ENCODE peak calls at places on chromosomes 12 and 14, in four cellular contexts. W is Caco-2, Q is hepatocyte, A is body of pancreas. C is an unnamed sample.
A peak's percentile ranks its signal among the peaks of the same experiment; 100 is the strongest.

GRCh38 chr12:1606021-1606622 is 11.7 kb upstream of the FBXL14 start:
- DNase-seq in W (peak; percentile 92), Q (peak; percentile 93), A (peak; percentile 93), C (no peak)

GRCh38 chr14:91223028-91223783 is 21.3 kb downstream of the GPR68 start:
- DNase-seq in W (no peak), Q (no peak), A (no peak), C (no peak)

GRCh38 chr14:59407246-59407615 is 57.9 kb downstream of the GPR135 start:
- DNase-seq in W (no peak), Q (peak; percentile 9), A (no peak), C (no peak)

GRCh38 chr14:66359500-66359899 is 126.7 kb upstream of the CCDC196 start:
- DNase-seq in W (no peak), Q (peak; percentile 78), A (no peak), C (no peak)

GRCh38 chr12:12108441-12109058 is 37.8 kb downstream of the BCL2L14 start:
- DNase-seq in W (no peak), Q (no peak), A (no peak), C (no peak)

GRCh38 chr12:80684077-80684495 is 23.3 kb upstream of the MYF6 start:
- DNase-seq in W (peak; percentile 34), Q (peak; percentile 26), A (no peak), C (no peak)

GRCh38 chr12:56087220-56087619 is 7.3 kb downstream of the ERBB3 start:
- DNase-seq in W (no peak), Q (no peak), A (peak; percentile 99), C (no peak)

GRCh38 chr14:20295067-20295466 is 10.7 kb downstream of the TTC5 start:
- DNase-seq in W (no peak), Q (no peak), A (no peak), C (no peak)

GRCh38 chr14:100587248-100587762 is at the start of gene BEGAIN:
- DNase-seq in W (no peak), Q (no peak), A (no peak), C (no peak)

GRCh38 chr12:8699714-8700113 is 1.9 kb downstream of the RIMKLB start:
- DNase-seq in W (no peak), Q (no peak), A (no peak), C (no peak)

GRCh38 chr12:45166056-45166455 is 49.8 kb upstream of the ANO6 start:
- DNase-seq in W (no peak), Q (no peak), A (no peak), C (no peak)

GRCh38 chr14:52399886-52400599 is 85.9 kb downstream of the PTGER2 start:
- DNase-seq in W (no peak), Q (peak; percentile 62), A (no peak), C (no peak)

GRCh38 chr12:107429006-107429698 is 256.4 kb upstream of the PWP1 start:
- DNase-seq in W (no peak), Q (peak; percentile 64), A (peak; percentile 53), C (no peak)

GRCh38 chr14:68665792-68666195 is 127.1 kb downstream of the ZFP36L1 start:
- DNase-seq in W (no peak), Q (no peak), A (no peak), C (no peak)

GRCh38 chr12:109069307-109070231 is 17.2 kb downstream of the USP30 start:
- DNase-seq in W (no peak), Q (peak; percentile 70), A (no peak), C (no peak)

GRCh38 chr12:94659531-94659930 is 9.2 kb upstream of the TMCC3 start:
- DNase-seq in W (no peak), Q (no peak), A (no peak), C (no peak)

GRCh38 chr14:94933411-94933964 is 163.6 kb upstream of the GSC start:
- DNase-seq in W (no peak), Q (no peak), A (no peak), C (no peak)

GRCh38 chr12:90712671-90713070 is 242.3 kb downstream of the CCER1 start:
- DNase-seq in W (no peak), Q (no peak), A (no peak), C (no peak)

GRCh38 chr12:88325076-88325827 is 183.1 kb downstream of the TMTC3 start:
- DNase-seq in W (no peak), Q (peak; percentile 8), A (no peak), C (no peak)

GRCh38 chr14:29681308-29681707 is 246.3 kb downstream of the PRKD1 start:
- DNase-seq in W (no peak), Q (no peak), A (no peak), C (no peak)

GRCh38 chr12:121812921-121813896 is 9.4 kb downstream of the SETD1B start:
- DNase-seq in W (no peak), Q (no peak), A (peak; percentile 55), C (no peak)

GRCh38 chr14:89240414-89240813 is 176.6 kb downstream of the FOXN3 start:
- DNase-seq in W (no peak), Q (no peak), A (no peak), C (no peak)

GRCh38 chr12:125186471-125187147 is 121.4 kb downstream of the AACS start:
- DNase-seq in W (no peak), Q (no peak), A (peak; percentile 9), C (no peak)

GRCh38 chr12:51449569-51450246 is 25.1 kb downstream of the SLC4A8 start:
- DNase-seq in W (no peak), Q (no peak), A (no peak), C (no peak)

GRCh38 chr12:8819676-8819980 is 2.8 kb upstream of the A2ML1 start:
- DNase-seq in W (no peak), Q (no peak), A (no peak), C (no peak)

GRCh38 chr12:62986844-62987243 is 51.9 kb upstream of the PPM1H start:
- DNase-seq in W (no peak), Q (no peak), A (no peak), C (no peak)

GRCh38 chr14:78202178-78202577 is 32.0 kb downstream of the NRXN3 start:
- DNase-seq in W (no peak), Q (no peak), A (no peak), C (no peak)

GRCh38 chr12:115267891-115268290 is 583.9 kb upstream of the TBX3 start:
- DNase-seq in W (no peak), Q (no peak), A (no peak), C (no peak)

GRCh38 chr12:123893276-123893675 is 79.4 kb downstream of the CCDC92 start:
- DNase-seq in W (no peak), Q (no peak), A (no peak), C (no peak)

DNA sequence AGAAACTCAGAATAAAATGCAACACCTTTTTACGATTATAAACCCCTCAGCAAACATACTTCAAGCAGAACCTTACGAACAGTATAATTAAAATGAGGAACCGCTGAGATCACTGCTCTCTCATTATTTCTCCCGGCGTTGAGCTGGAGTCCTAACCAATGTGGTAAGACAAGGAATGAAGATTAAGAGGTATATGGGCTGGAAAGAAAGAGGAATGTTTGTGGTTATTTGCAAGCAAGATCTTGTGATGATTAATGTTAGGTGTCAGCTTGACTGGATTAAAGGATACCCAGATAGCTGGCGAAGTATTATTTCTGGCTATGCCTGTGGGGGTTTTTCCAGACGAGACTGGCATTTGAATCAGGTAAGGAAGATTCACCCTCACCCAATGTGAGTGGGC is 10.3 kb upstream of the ZNF84 start:
- DNase-seq in W (no peak), Q (no peak), A (no peak), C (no peak)
- H3K9me3 ChIP-seq in W (peaks cover 7% of the 10 kb centered on the region), Q (peaks cover 4% of the 10 kb centered on the region), A (no peaks in the 10 kb centered on the region), C (peaks cover 17% of the 10 kb centered on the region)

DNA sequence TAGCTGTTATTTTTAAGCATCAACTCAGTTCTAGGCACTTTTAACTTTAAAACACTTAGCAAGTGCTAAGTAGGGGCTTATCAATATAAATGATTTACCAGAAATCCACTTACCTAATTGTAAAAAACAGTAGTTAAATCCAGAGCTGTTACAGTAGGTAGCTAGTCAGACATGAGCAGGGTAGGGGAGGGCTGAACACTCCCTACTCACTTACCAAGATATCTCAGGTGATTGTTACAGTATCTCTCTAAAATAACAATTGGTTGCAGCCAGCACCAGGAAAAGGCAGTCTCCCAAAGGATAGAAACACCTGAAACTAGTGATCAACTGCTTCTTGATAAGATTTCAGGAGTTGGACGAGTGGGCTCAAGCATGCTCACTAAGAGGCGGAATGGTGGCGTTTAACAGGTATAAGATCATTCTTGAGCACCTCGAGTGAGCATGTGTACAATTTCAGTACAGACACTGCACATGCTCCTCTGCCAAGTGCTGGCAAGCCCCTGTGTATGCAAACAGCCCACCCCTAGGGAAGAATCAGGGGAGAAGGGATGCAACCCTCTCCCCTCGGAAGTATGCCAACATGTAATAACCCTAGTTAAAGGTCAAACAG is 1113.5 kb upstream of the SEL1L start:
- DNase-seq in W (no peak), Q (no peak), A (no peak), C (no peak)
- H3K9me3 ChIP-seq in W (no peaks in the 10 kb centered on the region), Q (no peaks in the 10 kb centered on the region), A (no peaks in the 10 kb centered on the region), C (peaks cover 3% of the 10 kb centered on the region)

GRCh38 chr14:72254202-72254939 is 322.1 kb downstream of the RGS6 start:
- DNase-seq in W (no peak), Q (no peak), A (no peak), C (no peak)
- H3K9me3 ChIP-seq in W (peaks cover 5% of the 10 kb centered on the region), Q (no peaks in the 10 kb centered on the region), A (no peaks in the 10 kb centered on the region), C (no peaks in the 10 kb centered on the region)

DNA sequence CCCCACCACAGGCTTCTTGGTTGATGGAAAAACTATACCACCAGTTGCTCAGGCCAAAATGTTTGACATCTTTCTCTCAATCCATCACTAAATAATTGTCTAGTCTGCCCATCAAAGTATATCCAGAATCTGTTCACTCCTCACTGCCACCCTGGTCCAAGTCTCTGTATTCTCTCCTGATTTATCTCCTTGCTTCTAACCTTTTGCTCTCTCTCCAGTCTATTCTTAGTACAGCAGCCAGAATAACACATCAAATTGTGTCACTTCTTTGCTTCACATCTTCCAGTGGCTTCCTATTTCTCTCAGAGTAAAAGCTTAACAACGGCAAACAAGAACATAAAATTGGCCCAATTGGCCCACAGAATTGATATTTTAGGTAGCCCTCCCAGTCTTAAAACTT is 272.8 kb downstream of the IPO8 start:
- DNase-seq in W (no peak), Q (no peak), A (no peak), C (no peak)
- H3K9me3 ChIP-seq in W (peaks cover 10% of the 10 kb centered on the region), Q (no peaks in the 10 kb centered on the region), A (no peaks in the 10 kb centered on the region), C (no peaks in the 10 kb centered on the region)

DNA sequence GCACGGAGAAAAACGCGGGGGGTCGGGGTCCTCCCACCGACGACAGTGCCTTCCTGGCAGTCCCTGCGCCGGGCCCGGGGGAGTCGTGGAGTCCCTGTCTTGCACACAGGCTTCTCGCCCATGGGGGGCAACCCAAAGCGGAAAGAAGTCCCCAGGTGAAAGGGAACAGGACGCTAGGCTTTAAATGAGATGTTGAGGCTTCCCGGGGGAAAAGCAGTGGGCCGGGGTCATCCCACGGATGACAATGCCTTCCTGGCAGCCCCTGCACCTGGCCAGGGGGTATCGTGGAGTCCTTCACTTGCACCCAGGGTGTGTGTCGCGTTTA is 162.9 kb upstream of the ALG10B start:
- DNase-seq in W (no peak), Q (no peak), A (no peak), C (no peak)
- H3K9me3 ChIP-seq in W (peaks cover 3% of the 10 kb centered on the region), Q (no peaks in the 10 kb centered on the region), A (no peaks in the 10 kb centered on the region), C (no peaks in the 10 kb centered on the region)

DNA sequence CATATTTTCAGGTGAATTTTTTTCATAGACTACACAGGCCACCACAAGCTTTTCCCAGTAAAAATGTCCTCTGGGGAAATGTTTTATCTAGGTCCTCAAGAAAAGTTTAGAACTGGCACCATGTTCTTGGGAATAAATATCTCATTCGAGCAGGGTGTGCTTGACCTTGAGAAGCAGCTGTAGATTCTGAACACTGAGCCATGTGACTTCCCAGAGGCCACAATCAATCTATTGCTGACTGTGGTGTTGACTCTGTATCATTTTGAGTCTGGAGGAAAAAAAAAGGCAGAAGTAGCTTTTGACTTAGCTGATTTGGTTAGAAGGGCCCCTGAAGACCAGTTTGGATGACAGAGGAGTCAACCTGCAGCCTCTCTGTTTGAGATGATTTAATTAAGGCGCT is 592.3 kb upstream of the SEL1L start:
- DNase-seq in W (no peak), Q (no peak), A (peak; percentile 59), C (no peak)
- H3K9me3 ChIP-seq in W (no peaks in the 10 kb centered on the region), Q (no peaks in the 10 kb centered on the region), A (no peaks in the 10 kb centered on the region), C (no peaks in the 10 kb centered on the region)

C was measured in T-helper 17 cell.